ENCODE peak calls at places on chromosomes 11 and 22, in nine cellular contexts. V, W, K, X, M, Y, T, C and G are unnamed samples.

GRCh38 chr22:29798318-29798717 is 31.1 kb downstream of the UQCR10 start:
- DNase-seq in K (no peak), C (no peak), W (no peak), Y (no peak), X (peak), T (no peak), V (no peak), M (peak), G (peak)

GRCh38 chr11:125517116-125517804 is 21.2 kb upstream of the FEZ1 start:
- DNase-seq in T (no peak), Y (no peak), K (peak), V (no peak), W (no peak), C (peak), X (peak), M (no peak), G (peak)

GRCh38 chr11:5476184-5476819 is 12.2 kb upstream of the OR52D1 start:
- DNase-seq in X (peak), T (peak), W (peak), Y (peak), C (peak), M (peak), K (peak), V (peak), G (peak)

GRCh38 chr22:37972527-37972926 is 11.8 kb downstream of the SOX10 start:
- DNase-seq in V (no peak), W (no peak), T (no peak), C (no peak), X (no peak), Y (no peak), M (no peak), K (no peak), G (no peak)

GRCh38 chr11:1260023-1260501 is 37.2 kb downstream of the MUC5B start:
- DNase-seq in K (no peak), Y (no peak), M (peak), X (peak), T (peak), W (peak), C (peak), V (peak), G (peak)

GRCh38 chr22:28016781-28017557 is 97.9 kb upstream of the PITPNB start:
- DNase-seq in K (no peak), V (no peak), Y (no peak), C (no peak), X (no peak), W (no peak), T (no peak), M (no peak), G (no peak)

GRCh38 chr22:24039046-24039445 is 27.9 kb downstream of the CABIN1 start:
- DNase-seq in T (no peak), K (no peak), M (no peak), C (no peak), W (no peak), Y (no peak), X (no peak), V (no peak), G (no peak)

GRCh38 chr11:116073854-116074837 is 569.9 kb upstream of the CADM1 start:
- DNase-seq in W (no peak), K (no peak), M (peak), T (no peak), Y (no peak), V (no peak), C (no peak), X (peak), G (peak)

GRCh38 chr11:46675288-46675851 is 25.0 kb downstream of the ARHGAP1 start:
- DNase-seq in C (peak), T (no peak), W (peak), M (no peak), X (peak), Y (no peak), V (no peak), K (no peak), G (peak)

GRCh38 chr22:24510694-24511625 is 15.8 kb downstream of the UPB1 start:
- DNase-seq in K (no peak), M (peak), X (peak), T (no peak), W (peak), V (no peak), Y (no peak), C (no peak), G (peak)

GRCh38 chr11:60978546-60979380 is 7.3 kb downstream of the CD6 start:
- DNase-seq in W (no peak), C (no peak), M (peak), K (no peak), Y (peak), V (peak), T (no peak), X (no peak), G (no peak)

GRCh38 chr22:17106785-17107546 is 14.2 kb downstream of the TMEM121B start:
- DNase-seq in K (peak), C (no peak), T (no peak), W (no peak), M (peak), Y (no peak), X (no peak), V (no peak), G (no peak)

GRCh38 chr11:119306373-119306890 is 10.5 kb downstream of the MCAM start:
- DNase-seq in W (no peak), V (no peak), K (no peak), T (no peak), Y (no peak), M (peak), X (no peak), C (no peak), G (peak)

GRCh38 chr11:88433546-88434230 is 96.2 kb upstream of the CTSC start:
- DNase-seq in M (no peak), C (no peak), T (no peak), W (no peak), Y (no peak), X (no peak), K (no peak), V (no peak), G (no peak)

GRCh38 chr11:72738199-72739141 is 13.7 kb downstream of the ARAP1 start:
- DNase-seq in K (no peak), M (peak), X (peak), C (no peak), Y (no peak), T (no peak), V (no peak), W (no peak), G (peak)

GRCh38 chr11:47060807-47061206 is 115.9 kb downstream of the ARFGAP2 start:
- DNase-seq in T (no peak), M (peak), V (no peak), X (peak), C (no peak), W (no peak), K (no peak), Y (no peak), G (peak)

GRCh38 chr22:17862646-17863181 is 88.4 kb upstream of the BID start:
- DNase-seq in T (no peak), M (peak), V (no peak), W (no peak), C (no peak), Y (no peak), X (peak), K (no peak), G (no peak)

GRCh38 chr11:74019860-74020259 is 11.0 kb upstream of the UCP3 start:
- DNase-seq in M (peak), X (no peak), W (no peak), V (peak), K (no peak), T (no peak), C (no peak), Y (no peak), G (no peak)

GRCh38 chr11:77057938-77058474 is 8.8 kb upstream of the CAPN5 start:
- DNase-seq in Y (no peak), W (no peak), K (no peak), X (no peak), M (no peak), C (no peak), T (no peak), V (no peak), G (no peak)

GRCh38 chr11:290621-291231 is 1.8 kb downstream of the PGGHG start:
- DNase-seq in K (no peak), M (no peak), X (no peak), W (no peak), Y (no peak), T (no peak), V (no peak), C (no peak), G (no peak)

GRCh38 chr11:106708348-106708747 is 309.9 kb downstream of the GUCY1A2 start:
- DNase-seq in T (no peak), V (no peak), M (no peak), C (no peak), K (no peak), Y (no peak), W (no peak), X (no peak), G (peak)